ENCODE peak calls at places on chromosomes 11 and 22, in eight cellular contexts. J, L, U, V, Q, R, M and G are unnamed samples. For H3K36me3, the result is how much of the 10 kb centered on the place peaks cover.

GRCh38 chr22:24969588-24970301 is 17.2 kb downstream of the KIAA1671 start:
- DNase-seq in J (peak), L (no peak), U (no peak), V (no peak), Q (peak), R (no peak), M (no peak), G (no peak)

GRCh38 chr11:34158661-34159060 is 53.2 kb downstream of the NAT10 start:
- DNase-seq in J (no peak), L (no peak), U (no peak), V (no peak), Q (no peak), R (no peak), M (peak), G (no peak)

GRCh38 chr11:116693206-116694016 is 79.4 kb downstream of the BUD13 start:
- DNase-seq in J (no peak), L (peak), U (no peak), V (no peak), Q (no peak), R (no peak), M (no peak), G (no peak)

GRCh38 chr22:45968751-45969413 is 8.1 kb downstream of the WNT7B start:
- DNase-seq in J (peak), L (no peak), U (no peak), V (no peak), Q (no peak), R (no peak), M (no peak), G (no peak)

GRCh38 chr11:67016550-67016949 is 6.4 kb upstream of the SYT12 start:
- DNase-seq in J (no peak), L (no peak), U (no peak), V (no peak), Q (no peak), R (no peak), M (no peak), G (no peak)

GRCh38 chr11:106202935-106203620 is 125.6 kb downstream of the AASDHPPT start:
- DNase-seq in J (peak), L (no peak), U (no peak), V (no peak), Q (no peak), R (no peak), M (no peak), G (no peak)

GRCh38 chr22:27377901-27378300 is 423.7 kb downstream of the MN1 start:
- DNase-seq in J (no peak), L (no peak), U (no peak), V (no peak), Q (no peak), R (peak), M (no peak), G (no peak)

GRCh38 chr11:83272627-83273026 is 13.5 kb downstream of the CCDC90B start:
- DNase-seq in J (peak), L (no peak), U (no peak), V (no peak), Q (no peak), R (no peak), M (no peak), G (no peak)

GRCh38 chr11:119029340-119030028 is 1.2 kb downstream of the SLC37A4 start:
- DNase-seq in J (no peak), L (no peak), U (peak), V (peak), Q (no peak), R (no peak), M (no peak), G (no peak)

GRCh38 chr11:115085461-115086220 is 407.3 kb downstream of the NXPE2 start:
- DNase-seq in J (peak), L (no peak), U (no peak), V (no peak), Q (no peak), R (no peak), M (no peak), G (no peak)

GRCh38 chr22:50264104-50264745 is 2.7 kb upstream of the MAPK12 start:
- DNase-seq in J (no peak), L (no peak), U (no peak), V (no peak), Q (no peak), R (no peak), M (no peak), G (no peak)

GRCh38 chr11:69054397-69055211 is 5.9 kb downstream of the TPCN2 start:
- DNase-seq in J (no peak), L (no peak), U (no peak), V (no peak), Q (no peak), R (no peak), M (no peak), G (no peak)

GRCh38 chr11:31045335-31045734 is 324.2 kb downstream of the DCDC1 start:
- DNase-seq in J (no peak), L (no peak), U (no peak), V (peak), Q (no peak), R (no peak), M (no peak), G (no peak)

GRCh38 chr22:19887251-19887985 is 32.7 kb upstream of the GNB1L start:
- DNase-seq in J (no peak), L (no peak), U (no peak), V (no peak), Q (no peak), R (no peak), M (no peak), G (no peak)

GRCh38 chr11:34680918-34681554 is 60.1 kb downstream of the EHF start:
- DNase-seq in J (peak), L (no peak), U (no peak), V (no peak), Q (no peak), R (no peak), M (no peak), G (no peak)

GRCh38 chr11:15073361-15074205 is at the start of gene CALCB:
- DNase-seq in J (peak), L (no peak), U (peak), V (peak), Q (no peak), R (no peak), M (no peak), G (peak)

GRCh38 chr11:133041928-133042890 is 490.1 kb downstream of the OPCML start:
- DNase-seq in J (no peak), L (no peak), U (no peak), V (no peak), Q (no peak), R (no peak), M (no peak), G (no peak)

GRCh38 chr11:120285256-120285655 is 39.8 kb upstream of the TLCD5 start:
- DNase-seq in J (no peak), L (no peak), U (no peak), V (no peak), Q (no peak), R (no peak), M (no peak), G (no peak)

GRCh38 chr11:90423378-90423777 is 200.5 kb upstream of the CHORDC1 start:
- DNase-seq in J (no peak), L (no peak), U (no peak), V (peak), Q (no peak), R (no peak), M (no peak), G (no peak)

GRCh38 chr22:44586337-44586990 is 88.4 kb upstream of the RTL6 start:
- DNase-seq in J (no peak), L (no peak), U (no peak), V (no peak), Q (no peak), R (no peak), M (no peak), G (no peak)

GRCh38 chr11:131579932-131580387 is 209.5 kb downstream of the NTM start:
- DNase-seq in J (peak), L (no peak), U (no peak), V (peak), Q (no peak), R (no peak), M (no peak), G (no peak)

GRCh38 chr22:23216331-23217170 is 36.2 kb downstream of the BCR start:
- DNase-seq in J (no peak), L (no peak), U (peak), V (no peak), Q (no peak), R (no peak), M (no peak), G (peak)

GRCh38 chr11:63862923-63863322 is 24.0 kb downstream of the MARK2 start:
- DNase-seq in J (no peak), L (no peak), U (peak), V (no peak), Q (no peak), R (no peak), M (no peak), G (peak)

GRCh38 chr11:2674681-2675131 is 25.1 kb downstream of the KCNQ1OT1 start:
- DNase-seq in J (no peak), L (no peak), U (no peak), V (peak), Q (peak), R (peak), M (peak), G (no peak)

GRCh38 chr22:50276143-50276542 is 6.0 kb upstream of the MAPK11 start:
- DNase-seq in J (no peak), L (peak), U (peak), V (no peak), Q (no peak), R (no peak), M (peak), G (no peak)

GRCh38 chr22:40452730-40453487 is 82.5 kb downstream of the SGSM3 start:
- DNase-seq in J (peak), L (no peak), U (no peak), V (no peak), Q (no peak), R (no peak), M (no peak), G (no peak)

GRCh38 chr11:19972091-19972490 is 188.2 kb downstream of the DBX1 start:
- DNase-seq in J (no peak), L (no peak), U (no peak), V (no peak), Q (no peak), R (no peak), M (no peak), G (no peak)

GRCh38 chr11:19970944-19971343 is 189.3 kb downstream of the DBX1 start:
- DNase-seq in J (no peak), L (no peak), U (no peak), V (no peak), Q (no peak), R (no peak), M (no peak), G (no peak)

GRCh38 chr11:19973136-19973635 is 187.1 kb downstream of the DBX1 start:
- DNase-seq in J (no peak), L (no peak), U (no peak), V (no peak), Q (no peak), R (no peak), M (no peak), G (no peak)

GRCh38 chr11:19974886-19975285 is 185.4 kb downstream of the DBX1 start:
- DNase-seq in J (no peak), L (no peak), U (no peak), V (no peak), Q (no peak), R (no peak), M (no peak), G (no peak)

DNA sequence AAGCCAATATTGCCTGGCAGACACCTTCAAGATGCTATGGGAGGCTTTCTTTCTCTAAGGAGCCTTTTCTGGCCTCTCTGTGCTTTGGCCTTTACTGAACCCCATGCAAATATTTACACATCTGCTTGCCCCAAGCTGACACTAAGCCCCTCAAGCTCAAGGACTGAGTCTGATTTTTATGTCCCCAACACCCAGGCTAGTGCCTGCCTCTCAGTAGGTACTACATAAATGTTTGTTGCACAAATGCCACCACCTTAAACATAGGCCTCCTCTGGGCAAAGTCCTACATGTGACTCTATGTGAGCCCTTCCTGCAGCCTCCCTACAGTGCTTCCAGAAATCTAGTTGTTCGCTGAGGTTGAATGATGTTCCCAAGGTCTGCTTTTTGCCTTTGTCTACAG is 187.6 kb downstream of the DBX1 start:
- DNase-seq in J (no peak), L (no peak), U (no peak), V (no peak), Q (no peak), R (no peak), M (no peak), G (no peak)
- H3K36me3 ChIP-seq in J (under half), L (under half), U (under half), V (under half), Q (under half), R (under half), M (under half), G (under half)

GRCh38 chr22:28793976-28794584 is 6.3 kb downstream of the XBP1 start:
- DNase-seq in J (no peak), L (no peak), U (no peak), V (no peak), Q (no peak), R (no peak), M (no peak), G (no peak)

GRCh38 chr22:28792491-28793383 is 7.6 kb downstream of the XBP1 start:
- DNase-seq in J (no peak), L (no peak), U (no peak), V (no peak), Q (no peak), R (no peak), M (no peak), G (no peak)

GRCh38 chr22:28791124-28791523 is 9.2 kb downstream of the XBP1 start:
- DNase-seq in J (no peak), L (no peak), U (no peak), V (no peak), Q (no peak), R (no peak), M (no peak), G (no peak)

GRCh38 chr22:28795071-28795693 is 5.2 kb downstream of the XBP1 start:
- DNase-seq in J (no peak), L (no peak), U (no peak), V (no peak), Q (no peak), R (no peak), M (no peak), G (no peak)

GRCh38 chr22:28791841-28792490 is 8.4 kb downstream of the XBP1 start:
- DNase-seq in J (no peak), L (no peak), U (no peak), V (no peak), Q (no peak), R (no peak), M (no peak), G (no peak)
- H3K36me3 ChIP-seq in J (under half), L (under half), U (under half), V (under half), Q (under half), R (under half), M (under half), G (under half)

DNA sequence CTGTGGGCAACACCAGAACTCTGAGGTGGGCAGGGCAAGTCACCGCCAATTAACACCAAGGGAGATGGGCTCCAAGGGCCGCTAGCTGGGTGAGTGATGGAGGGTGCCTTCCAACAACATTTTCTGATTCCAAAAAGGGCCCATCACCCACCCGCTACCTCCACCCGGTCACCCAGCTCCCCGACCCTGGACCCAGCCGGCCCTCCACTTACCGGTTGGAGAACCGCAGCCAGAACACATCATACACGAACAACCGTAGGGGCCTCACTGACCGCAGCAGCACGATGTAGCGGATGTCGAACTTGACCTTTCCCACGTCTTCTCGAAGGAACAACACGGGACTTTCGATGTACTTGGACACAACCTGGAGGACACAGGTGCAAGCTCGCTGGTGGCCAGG is 14.7 kb downstream of the TTLL12 start:
- DNase-seq in J (no peak), L (no peak), U (no peak), V (no peak), Q (no peak), R (no peak), M (no peak), G (no peak)
- H3K36me3 ChIP-seq in J (under half), L (under half), U (under half), V (under half), Q (under half), R (under half), M (under half), G (under half)

GRCh38 chr11:16178273-16178672 is 178.1 kb downstream of the SOX6 start:
- DNase-seq in J (no peak), L (no peak), U (no peak), V (no peak), Q (no peak), R (no peak), M (no peak), G (no peak)
- H3K36me3 ChIP-seq in J (under half), L (under half), U (under half), V (under half), Q (under half), R (under half), M (under half), G (under half)

GRCh38 chr11:16775604-16776283 is 37.3 kb downstream of the C11orf58 start:
- DNase-seq in J (no peak), L (no peak), U (no peak), V (no peak), Q (no peak), R (no peak), M (no peak), G (no peak)

GRCh38 chr11:16776716-16777115 is 38.3 kb downstream of the C11orf58 start:
- DNase-seq in J (peak), L (no peak), U (no peak), V (no peak), Q (no peak), R (no peak), M (no peak), G (no peak)

GRCh38 chr11:16777576-16777975 is 39.1 kb downstream of the C11orf58 start:
- DNase-seq in J (no peak), L (no peak), U (no peak), V (no peak), Q (no peak), R (no peak), M (no peak), G (no peak)

GRCh38 chr11:16773981-16774710 is 35.7 kb downstream of the C11orf58 start:
- DNase-seq in J (no peak), L (no peak), U (no peak), V (no peak), Q (no peak), R (no peak), M (no peak), G (no peak)

GRCh38 chr11:16774920-16775603 is 36.6 kb downstream of the C11orf58 start:
- DNase-seq in J (no peak), L (no peak), U (no peak), V (no peak), Q (no peak), R (no peak), M (no peak), G (no peak)
- H3K36me3 ChIP-seq in J (under half), L (under half), U (under half), V (under half), Q (under half), R (under half), M (under half), G (under half)